ENCODE peak calls at places on chromosomes 4 and X, in seven cellular contexts. V is RWPE1, H is HCT116, N is brain microvascular endothelial cell, U is neuronal stem cell, E is left ventricle myocardium inferior, Q is GM23248. S is an unnamed sample.

GRCh38 chr4:12488672-12489071 is 995.5 kb downstream of the RAB28 start:
- DNase-seq in V (no peak), N (no peak), Q (no peak), H (no peak), U (no peak), E (peak), S (no peak)

GRCh38 chr4:18938343-18939109 is 917.0 kb upstream of the LCORL start:
- DNase-seq in H (no peak), U (no peak), N (no peak), Q (peak), E (no peak), V (no peak), S (no peak)

GRCh38 chr4:101315041-101315440 is 32.3 kb downstream of the PPP3CA start:
- DNase-seq in N (no peak), Q (no peak), H (no peak), V (no peak), E (no peak), U (no peak), S (no peak)

GRCh38 chrX:3666975-3667374 is 46.5 kb downstream of the PRKX start:
- DNase-seq in Q (no peak), V (no peak), H (no peak), N (no peak), E (no peak), U (no peak), S (no peak)

GRCh38 chr4:139794158-139794954 is 128.7 kb downstream of the MGST2 start:
- DNase-seq in E (no peak), V (no peak), U (no peak), N (no peak), Q (peak), H (no peak), S (no peak)

GRCh38 chr4:128782875-128783614 is 26.5 kb upstream of the JADE1 start:
- DNase-seq in N (peak), V (no peak), Q (peak), H (no peak), U (no peak), E (no peak), S (no peak)

GRCh38 chr4:74161676-74162450 is 3.9 kb downstream of the MTHFD2L start:
- DNase-seq in N (no peak), U (no peak), H (no peak), Q (peak), E (no peak), V (no peak), S (no peak)

GRCh38 chrX:26783512-26784225 is 567.7 kb downstream of the MAGEB5 start:
- DNase-seq in H (peak), E (no peak), U (peak), N (peak), V (no peak), Q (peak), S (peak)

GRCh38 chrX:148530464-148531077 is 30.2 kb downstream of the AFF2 start:
- DNase-seq in N (peak), E (no peak), U (no peak), H (no peak), V (no peak), Q (peak), S (peak)

GRCh38 chr4:6767341-6767724 is 15.2 kb upstream of the KIAA0232 start:
- DNase-seq in Q (no peak), N (no peak), H (no peak), E (no peak), V (peak), U (no peak), S (no peak)

GRCh38 chrX:101483705-101484104 is 1.6 kb upstream of the ARMCX4 start:
- DNase-seq in Q (no peak), U (no peak), N (no peak), V (no peak), E (no peak), H (no peak), S (no peak)

GRCh38 chr4:26372076-26372475 is 51.3 kb downstream of the RBPJ start:
- DNase-seq in N (no peak), Q (no peak), H (no peak), V (no peak), E (no peak), U (no peak), S (no peak)

GRCh38 chrX:56728321-56728720 is 722 bp upstream of the NBDY start:
- DNase-seq in Q (peak), V (no peak), H (no peak), N (no peak), U (no peak), E (no peak), S (no peak)

GRCh38 chrX:134999469-134999868 is 8.7 kb downstream of the SMIM10 start:
- DNase-seq in N (no peak), E (no peak), Q (peak), U (no peak), V (peak), H (peak), S (no peak)

GRCh38 chrX:40174594-40175415 is 77.0 kb upstream of the BCOR start:
- DNase-seq in V (no peak), U (no peak), E (no peak), Q (peak), H (no peak), N (peak), S (no peak)

GRCh38 chrX:2391869-2392606 is 108.7 kb downstream of the DHRSX start:
- DNase-seq in V (peak), Q (peak), N (peak), H (peak), U (no peak), E (no peak), S (no peak)

GRCh38 chrX:43702079-43702524 is 46.0 kb downstream of the MAOA start:
- DNase-seq in N (no peak), Q (no peak), U (no peak), V (no peak), H (no peak), E (no peak), S (no peak)

GRCh38 chr4:171288816-171289432 is 524.3 kb upstream of the GALNTL6 start:
- DNase-seq in V (no peak), Q (no peak), U (no peak), H (no peak), E (no peak), N (no peak), S (no peak)

GRCh38 chr4:76690091-76690905 is 207.6 kb downstream of the SOWAHB start:
- DNase-seq in N (no peak), U (no peak), Q (peak), H (no peak), V (peak), E (no peak), S (no peak)

GRCh38 chr4:80577991-80578390 is 242.5 kb downstream of the CFAP299 start:
- DNase-seq in V (no peak), U (no peak), N (no peak), E (no peak), Q (no peak), H (no peak), S (no peak)

GRCh38 chrX:71533850-71534515 is 1.1 kb downstream of the OGT start:
- DNase-seq in V (no peak), H (no peak), U (peak), N (peak), Q (peak), E (peak), S (no peak)

GRCh38 chr4:144734522-144734921 is 88.6 kb downstream of the HHIP start:
- DNase-seq in H (no peak), U (no peak), V (peak), Q (peak), E (no peak), N (no peak), S (no peak)

GRCh38 chr4:84467601-84468000 is 31.5 kb downstream of the NKX6-1 start:
- DNase-seq in V (no peak), Q (no peak), E (no peak), U (no peak), N (no peak), H (no peak), S (no peak)

GRCh38 chr4:26076000-26076587 is 162.1 kb downstream of the SMIM20 start:
- DNase-seq in N (no peak), U (no peak), H (no peak), Q (peak), V (peak), E (no peak), S (no peak)

GRCh38 chrX:154980330-154981115 is 42.0 kb downstream of the F8 start:
- DNase-seq in N (peak), H (peak), E (peak), V (peak), U (peak), Q (peak), S (peak)

GRCh38 chr4:163554870-163555465 is 60.5 kb downstream of the TMA16 start:
- DNase-seq in V (peak), Q (peak), N (no peak), H (no peak), E (no peak), U (no peak), S (peak)

GRCh38 chrX:155841232-155841631 is 39.9 kb upstream of the VAMP7 start:
- DNase-seq in V (peak), Q (peak), E (no peak), H (no peak), N (no peak), U (no peak), S (no peak)

GRCh38 chr4:88027611-88028608 is 20.5 kb downstream of the PKD2 start:
- DNase-seq in U (no peak), E (no peak), V (peak), H (no peak), N (peak), Q (peak), S (no peak)

GRCh38 chr4:146945556-146946374 is at the start of gene TTC29:
- DNase-seq in U (peak), H (peak), Q (peak), E (peak), N (peak), V (peak), S (no peak)

GRCh38 chr4:1023241-1023640 is 11.8 kb downstream of the FGFRL1 start:
- DNase-seq in U (no peak), Q (no peak), H (no peak), N (no peak), V (no peak), E (no peak), S (no peak)

GRCh38 chrX:49077941-49078340 is 1.7 kb downstream of the WDR45 start:
- DNase-seq in V (no peak), Q (no peak), E (no peak), N (no peak), U (no peak), H (no peak), S (no peak)

GRCh38 chrX:10611441-10612090 is 8.8 kb downstream of the MID1 start:
- DNase-seq in V (no peak), Q (peak), H (no peak), E (no peak), N (no peak), U (no peak), S (no peak)

DNA sequence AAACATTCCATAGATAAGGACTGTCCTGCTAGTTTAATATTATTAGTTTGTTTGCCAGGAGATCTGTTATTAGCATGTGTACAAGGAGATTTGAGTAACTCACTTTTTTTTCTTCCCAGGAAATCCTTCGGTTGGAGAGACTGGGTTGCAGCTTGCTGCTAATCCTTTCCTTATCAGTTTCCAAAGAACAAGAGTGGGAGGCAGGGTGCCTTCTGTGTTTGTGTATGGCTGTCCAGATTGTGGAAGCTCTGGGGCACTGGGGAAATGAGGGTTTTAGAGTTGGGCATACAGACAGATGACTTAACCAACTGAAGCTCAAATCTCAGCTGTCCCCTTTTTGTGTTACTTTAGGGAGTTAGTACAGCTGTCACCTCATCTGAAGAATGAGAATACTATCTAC is 12.6 kb upstream of the SUPT20HL1 start:
- DNase-seq in V (no peak), U (no peak), N (no peak), E (no peak), H (no peak), Q (no peak), S (no peak)
- H3K27ac ChIP-seq in V (no peak), U (no peak), N (no peak), E (no peak), H (no peak), Q (no peak), S (no peak)

GRCh38 chr4:112288455-112288854 is 2.8 kb upstream of the TIFA start:
- DNase-seq in U (no peak), Q (no peak), H (no peak), V (no peak), N (no peak), E (no peak), S (no peak)

GRCh38 chr4:112284166-112284565 is 1.5 kb downstream of the TIFA start:
- DNase-seq in E (no peak), Q (peak), H (no peak), U (no peak), V (no peak), N (no peak), S (no peak)

GRCh38 chr4:112282860-112283667 is 2.6 kb downstream of the TIFA start:
- DNase-seq in E (no peak), Q (no peak), N (no peak), V (no peak), H (no peak), U (no peak), S (no peak)

GRCh38 chr4:112287258-112287873 is 1.7 kb upstream of the TIFA start:
- DNase-seq in Q (no peak), U (no peak), H (no peak), E (no peak), N (no peak), V (no peak), S (no peak)

GRCh38 chr4:112284662-112285411 is 867 bp downstream of the TIFA start:
- DNase-seq in U (no peak), H (no peak), V (no peak), E (no peak), N (no peak), Q (peak), S (no peak)
- H3K27ac ChIP-seq in U (no peak), H (peak), V (peak), E (peak), N (peak), Q (peak), S (no peak)

GRCh38 chr4:156312261-156312847 is 358.7 kb upstream of the CTSO start:
- DNase-seq in E (no peak), Q (peak), N (peak), U (no peak), H (no peak), V (no peak), S (peak)
- H3K27ac ChIP-seq in E (no peak), Q (no peak), N (no peak), U (no peak), H (no peak), V (no peak), S (peak)

DNA sequence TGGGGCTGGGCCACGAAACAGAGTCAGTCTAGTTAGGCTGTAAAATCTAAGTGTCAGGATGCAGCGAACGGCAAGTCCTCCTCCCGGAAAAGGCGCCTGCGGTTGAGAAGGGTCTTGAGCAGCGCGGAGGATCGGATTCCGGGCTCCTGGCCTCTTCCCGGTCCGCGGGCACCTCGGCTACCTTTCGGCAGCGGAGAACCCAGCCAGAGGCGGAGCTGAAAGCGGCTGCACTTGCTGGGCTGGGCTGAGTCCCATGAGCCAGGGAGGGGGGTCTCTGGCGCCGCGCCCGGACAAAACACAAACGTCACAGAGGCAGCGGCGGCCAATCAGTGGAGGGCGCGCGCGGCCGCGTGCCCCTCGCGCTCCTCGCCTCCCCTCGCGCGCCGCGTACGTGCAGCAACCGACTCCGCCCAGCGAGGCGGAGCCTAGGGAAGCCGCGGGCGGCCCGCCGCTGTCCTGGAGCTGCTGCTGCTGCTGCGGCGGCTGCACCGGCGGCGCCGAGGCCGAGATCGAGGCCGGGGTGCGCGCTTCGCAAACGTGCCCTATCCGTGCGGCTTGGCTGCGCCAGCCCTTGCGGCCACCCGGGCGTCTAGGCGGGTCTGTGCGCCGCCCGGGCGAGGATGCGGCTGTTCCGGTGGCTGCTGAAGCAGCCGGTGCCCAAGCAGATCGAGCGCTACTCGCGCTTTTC is at the start of gene PDK3:
- DNase-seq in N (peak), U (peak), H (peak), V (peak), E (peak), Q (peak), S (peak)
- H3K27ac ChIP-seq in N (no peak), U (no peak), H (peak), V (peak), E (peak), Q (no peak), S (no peak)

GRCh38 chrX:17033225-17033624 is 86.8 kb downstream of the REPS2 start:
- DNase-seq in V (no peak), Q (no peak), U (no peak), E (no peak), N (no peak), H (no peak), S (no peak)

GRCh38 chrX:17030580-17031285 is 84.3 kb downstream of the REPS2 start:
- DNase-seq in Q (no peak), H (no peak), E (no peak), U (no peak), V (no peak), N (no peak), S (no peak)

GRCh38 chrX:17031827-17032226 is 85.4 kb downstream of the REPS2 start:
- DNase-seq in V (no peak), H (no peak), Q (no peak), U (no peak), N (no peak), E (no peak), S (no peak)

GRCh38 chrX:17030092-17030491 is 83.6 kb downstream of the REPS2 start:
- DNase-seq in H (no peak), Q (no peak), E (no peak), U (no peak), V (no peak), N (no peak), S (no peak)

DNA sequence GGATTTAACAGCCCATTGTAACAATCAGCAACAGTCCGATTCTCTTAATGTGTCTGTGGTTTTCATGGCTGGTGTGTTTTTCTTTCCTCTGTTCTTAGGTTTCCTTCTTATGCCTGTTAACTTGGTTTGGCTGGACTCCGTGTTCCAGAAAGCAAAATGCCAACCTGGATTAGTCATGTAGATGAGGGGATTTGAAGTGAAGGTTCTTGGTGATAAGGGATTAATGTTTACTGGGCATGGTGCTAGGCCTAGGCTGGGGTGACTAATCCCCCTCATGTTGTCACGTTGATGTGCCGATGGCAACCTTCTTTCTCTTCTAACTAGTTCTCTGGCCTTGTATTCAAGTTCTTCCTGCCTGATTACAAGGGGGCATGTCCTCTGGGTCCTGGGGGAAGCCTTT is 85.9 kb downstream of the REPS2 start:
- DNase-seq in V (peak), N (peak), U (no peak), E (no peak), H (no peak), Q (peak), S (no peak)
- H3K27ac ChIP-seq in V (peak), N (no peak), U (no peak), E (no peak), H (no peak), Q (peak), S (no peak)

GRCh38 chr4:172843273-172843672 is 325.3 kb upstream of the GALNT7 start:
- DNase-seq in U (no peak), N (no peak), V (no peak), H (no peak), E (no peak), Q (no peak), S (no peak)
- H3K27ac ChIP-seq in U (peak), N (no peak), V (no peak), H (no peak), E (no peak), Q (no peak), S (no peak)

GRCh38 chrX:119990409-119990994 is 47.0 kb upstream of the NKAP start:
- DNase-seq in Q (no peak), E (no peak), H (no peak), V (no peak), N (no peak), U (no peak), S (no peak)

GRCh38 chrX:119996069-119996468 is 52.5 kb upstream of the NKAP start:
- DNase-seq in E (no peak), N (no peak), U (no peak), H (no peak), Q (no peak), V (no peak), S (no peak)

GRCh38 chrX:119986203-119986602 is 42.7 kb upstream of the NKAP start:
- DNase-seq in N (no peak), U (no peak), E (no peak), V (no peak), Q (no peak), H (no peak), S (no peak)

GRCh38 chrX:119989905-119990408 is 46.4 kb upstream of the NKAP start:
- DNase-seq in N (no peak), E (no peak), V (no peak), H (no peak), U (no peak), Q (no peak), S (no peak)

DNA sequence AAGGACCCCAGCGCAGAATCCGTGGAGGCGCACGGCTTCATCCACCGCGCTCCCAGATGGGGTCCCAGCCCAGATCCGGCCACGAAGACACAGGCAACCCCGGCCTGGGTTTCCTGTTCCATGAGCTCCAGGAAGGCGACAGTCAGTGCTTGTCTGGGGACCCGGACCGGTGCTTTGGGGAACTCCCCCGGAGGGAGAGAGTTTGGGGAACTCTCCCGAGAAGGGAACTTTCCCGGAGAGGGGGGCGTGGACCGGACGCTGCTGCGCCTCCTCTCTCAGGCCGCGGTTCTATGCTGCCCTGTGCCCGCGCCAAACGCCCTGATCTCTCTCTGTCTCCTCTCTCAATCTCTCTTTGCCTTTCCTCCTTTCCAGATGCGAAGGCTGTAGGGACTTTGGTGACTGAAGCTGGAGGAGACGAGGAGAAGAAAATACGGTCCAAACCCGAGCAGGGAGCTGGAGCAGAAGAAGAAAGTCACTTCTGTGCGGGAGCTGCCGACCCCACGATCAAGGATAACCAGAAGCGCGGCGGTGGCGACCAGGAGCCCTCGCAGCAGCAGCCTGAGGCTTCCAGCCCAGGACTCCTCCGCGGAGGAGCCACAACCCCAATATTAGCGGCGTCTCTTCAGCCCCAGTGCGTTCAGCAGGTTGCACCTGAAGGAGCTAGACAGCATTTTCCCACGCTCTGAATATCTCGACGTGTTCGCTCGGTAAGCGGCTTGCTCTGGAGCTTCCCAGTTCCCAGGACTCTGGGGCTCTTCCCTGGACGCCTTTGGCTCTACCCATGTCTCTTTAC is 47.6 kb upstream of the NKAP start:
- DNase-seq in U (no peak), H (no peak), Q (no peak), V (no peak), N (no peak), E (no peak), S (no peak)
- H3K27ac ChIP-seq in U (no peak), H (no peak), Q (no peak), V (no peak), N (no peak), E (no peak), S (no peak)

S was measured in SK-N-MC.